ENCODE peak calls at places on chromosomes 5 and 9, in seven cellular contexts. Q, U, W, D, F, K and L are unnamed samples.

GRCh38 chr5:160685695-160686094 is 166.3 kb downstream of the ATP10B start:
- DNase-seq in Q (no peak), U (no peak), W (peak; percentile 70), D (no peak), F (no peak), K (no peak), L (no peak)

GRCh38 chr5:172763120-172763464 is 7.9 kb downstream of the DUSP1 start:
- DNase-seq in Q (no peak), U (no peak), W (no peak), D (no peak), F (no peak), K (no peak), L (no peak)

GRCh38 chr5:55773057-55773456 is 35.2 kb downstream of the DDX4 start:
- DNase-seq in Q (peak; percentile 58), U (no peak), W (no peak), D (peak; percentile 5), F (no peak), K (no peak), L (no peak)

GRCh38 chr9:97470076-97470475 is 31.4 kb upstream of the TMOD1 start:
- DNase-seq in Q (no peak), U (no peak), W (peak; percentile 16), D (no peak), F (no peak), K (no peak), L (peak; percentile 45)

GRCh38 chr5:127029513-127030258 is 672 bp downstream of the MARCHF3 start:
- DNase-seq in Q (peak; percentile 75), U (peak; percentile 48), W (peak; percentile 88), D (peak; percentile 65), F (no peak), K (peak; percentile 58), L (peak; percentile 77)

GRCh38 chr5:144183254-144183889 is 12.7 kb downstream of the KCTD16 start:
- DNase-seq in Q (peak; percentile 43), U (no peak), W (no peak), D (peak; percentile 85), F (no peak), K (no peak), L (no peak)

GRCh38 chr5:154518438-154518867 is 40.4 kb upstream of the HAND1 start:
- DNase-seq in Q (no peak), U (no peak), W (peak; percentile 82), D (no peak), F (no peak), K (no peak), L (no peak)

GRCh38 chr9:137095664-137096517 is 9.1 kb downstream of the MAN1B1 start:
- DNase-seq in Q (no peak), U (no peak), W (no peak), D (no peak), F (no peak), K (no peak), L (no peak)

GRCh38 chr5:71757590-71758543 is 38.8 kb downstream of the CARTPT start:
- DNase-seq in Q (peak; percentile 67), U (peak; percentile 32), W (peak; percentile 75), D (peak; percentile 71), F (peak; percentile 31), K (peak; percentile 27), L (peak; percentile 71)

GRCh38 chr9:90793729-90794128 is 7.9 kb upstream of the SYK start:
- DNase-seq in Q (no peak), U (no peak), W (no peak), D (no peak), F (no peak), K (no peak), L (no peak)

GRCh38 chr5:42605490-42605889 is 151.1 kb upstream of the CCDC152 start:
- DNase-seq in Q (no peak), U (no peak), W (no peak), D (no peak), F (no peak), K (no peak), L (no peak)

GRCh38 chr5:132013711-132014110 is 2.3 kb upstream of the ACSL6 start:
- DNase-seq in Q (no peak), U (no peak), W (no peak), D (no peak), F (no peak), K (no peak), L (peak; percentile 8)

GRCh38 chr9:15572200-15572599 is 19.4 kb downstream of the CCDC171 start:
- DNase-seq in Q (no peak), U (no peak), W (no peak), D (peak; percentile 65), F (no peak), K (no peak), L (no peak)

GRCh38 chr5:669842-670395 is 23.2 kb downstream of the TPPP start:
- DNase-seq in Q (no peak), U (no peak), W (no peak), D (no peak), F (no peak), K (peak; percentile 79), L (no peak)

GRCh38 chr5:19496056-19496455 is 491.9 kb downstream of the CDH18 start:
- DNase-seq in Q (peak; percentile 29), U (no peak), W (no peak), D (no peak), F (no peak), K (no peak), L (no peak)

GRCh38 chr5:40089269-40089668 is 590.4 kb upstream of the PTGER4 start:
- DNase-seq in Q (no peak), U (peak; percentile 9), W (peak; percentile 61), D (peak; percentile 1), F (no peak), K (no peak), L (no peak)

GRCh38 chr5:66843065-66843464 is 246.9 kb downstream of the MAST4 start:
- DNase-seq in Q (no peak), U (no peak), W (no peak), D (no peak), F (no peak), K (no peak), L (no peak)

GRCh38 chr5:155908543-155908942 is 418.4 kb upstream of the SGCD start:
- DNase-seq in Q (no peak), U (no peak), W (no peak), D (no peak), F (no peak), K (no peak), L (no peak)

GRCh38 chr5:143206194-143207053 is 197.1 kb downstream of the NR3C1 start:
- DNase-seq in Q (no peak), U (no peak), W (no peak), D (no peak), F (no peak), K (peak; percentile 74), L (no peak)

GRCh38 chr5:124401247-124402143 is 344.9 kb downstream of the ZNF608 start:
- DNase-seq in Q (no peak), U (no peak), W (no peak), D (no peak), F (no peak), K (no peak), L (no peak)

GRCh38 chr9:99287641-99288040 is 65.6 kb downstream of the SEC61B start:
- DNase-seq in Q (no peak), U (no peak), W (no peak), D (no peak), F (no peak), K (no peak), L (no peak)

GRCh38 chr5:132385321-132386105 is 16.0 kb downstream of the SLC22A5 start:
- DNase-seq in Q (peak; percentile 79), U (no peak), W (peak; percentile 47), D (peak; percentile 62), F (no peak), K (no peak), L (no peak)

GRCh38 chr9:90970603-90971002 is 169.0 kb downstream of the SYK start:
- DNase-seq in Q (no peak), U (no peak), W (no peak), D (peak; percentile 49), F (no peak), K (peak; percentile 65), L (no peak)

GRCh38 chr5:9833871-9834270 is 203.7 kb upstream of the TAS2R1 start:
- DNase-seq in Q (no peak), U (no peak), W (peak; percentile 90), D (no peak), F (no peak), K (no peak), L (peak; percentile 58)

GRCh38 chr9:68540712-68541535 is at the start of gene TMEM252:
- DNase-seq in Q (no peak), U (no peak), W (no peak), D (no peak), F (no peak), K (no peak), L (no peak)

GRCh38 chr9:26650325-26650724 is 242.3 kb downstream of the CAAP1 start:
- DNase-seq in Q (no peak), U (no peak), W (no peak), D (no peak), F (no peak), K (no peak), L (no peak)

DNA sequence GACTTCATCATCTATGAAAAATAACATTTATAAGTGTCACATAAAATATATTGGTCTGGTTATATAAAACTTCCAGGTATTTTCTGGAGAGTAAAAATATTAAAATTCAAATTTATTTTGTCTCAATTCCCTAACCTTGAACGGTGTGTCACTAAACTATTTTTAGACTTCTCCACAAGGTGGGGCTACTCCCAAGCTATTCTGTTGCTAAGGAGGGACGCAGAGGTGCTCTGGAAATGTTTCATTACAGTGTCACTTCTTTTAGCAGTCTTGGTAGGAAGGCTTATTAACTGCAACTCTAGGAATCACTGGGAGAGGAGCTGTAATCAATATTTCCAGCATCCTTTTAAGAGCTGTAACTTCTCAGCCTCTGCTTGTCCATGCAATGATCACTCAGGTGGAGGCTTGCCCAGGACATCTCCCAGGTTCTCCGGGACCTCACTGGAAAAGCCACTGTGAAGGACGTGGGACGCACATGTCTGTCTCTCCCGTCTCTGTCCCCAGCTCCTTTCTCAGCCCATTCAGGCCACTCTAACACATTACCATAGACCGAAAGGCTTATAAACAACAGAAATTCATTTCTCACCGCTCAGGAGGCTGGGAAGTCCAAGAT is 32.5 kb upstream of the DNAH5 start:
- DNase-seq in Q (peak; percentile 59), U (peak; percentile 18), W (peak; percentile 68), D (peak; percentile 70), F (no peak), K (peak; percentile 31), L (no peak)
- H4K8ac ChIP-seq in Q (no peak overlapping the region), U (no peak overlapping the region), W (no peak overlapping the region), D (peak overlapping the region; percentile 59), F (no peak overlapping the region), K (no peak overlapping the region), L (no peak overlapping the region)

GRCh38 chr9:135363556-135363955 is 116.0 kb upstream of the PPP1R26 start:
- DNase-seq in Q (no peak), U (no peak), W (no peak), D (no peak), F (no peak), K (no peak), L (no peak)
- H3K23ac ChIP-seq in Q (no peak overlapping the region), U (no peak overlapping the region), W (no peak overlapping the region), D (no peak overlapping the region), F (no peak overlapping the region), K (no peak overlapping the region), L (no peak overlapping the region)

DNA sequence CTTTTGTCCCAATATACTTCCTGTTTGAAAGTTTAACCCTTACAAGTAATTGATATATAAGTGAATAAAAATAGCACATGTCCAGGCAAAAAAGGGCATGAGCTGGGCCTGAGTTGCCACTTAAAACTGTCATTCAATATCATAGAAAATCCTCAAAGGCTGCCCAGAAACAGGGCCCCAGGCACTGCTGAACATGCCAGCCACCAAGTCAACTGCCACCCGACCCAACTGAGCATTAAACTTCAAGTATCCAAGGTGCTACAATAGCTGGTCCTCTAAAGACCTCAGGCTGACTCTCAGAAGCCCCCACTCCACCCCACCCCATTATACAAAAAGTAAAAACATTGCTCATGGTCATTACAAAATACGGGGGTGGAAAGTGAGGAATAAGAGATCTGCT is 83.7 kb downstream of the CEMIP2 start:
- DNase-seq in Q (no peak), U (no peak), W (no peak), D (no peak), F (no peak), K (no peak), L (no peak)
- H4K8ac ChIP-seq in Q (no peak overlapping the region), U (no peak overlapping the region), W (no peak overlapping the region), D (no peak overlapping the region), F (no peak overlapping the region), K (no peak overlapping the region), L (no peak overlapping the region)

GRCh38 chr9:127732444-127732843 is 2.6 kb downstream of the TOR2A start:
- DNase-seq in Q (no peak), U (no peak), W (no peak), D (no peak), F (no peak), K (no peak), L (no peak)
- H3K23ac ChIP-seq in Q (no peak overlapping the region), U (no peak overlapping the region), W (no peak overlapping the region), D (no peak overlapping the region), F (no peak overlapping the region), K (no peak overlapping the region), L (no peak overlapping the region)